ENCODE peak calls at places on chromosomes 1 and 21, in seven cellular contexts. One of them, this sample, is unnamed.

GRCh38 chr21:46099476-46099875 is 1.6 kb downstream of the COL6A2 start:
- DNase-seq in cardiac muscle cell: peak; percentile 50
- DNase-seq in stimulated activated CD4-positive, alpha-beta T cell treated with anti-CD3 and anti-CD28 coated beads, Interleukin-12 subunit alpha, Interleukin-12 subunit beta, amount 100 ng/mL, for 48 hours: no peak
- DNase-seq in SW 1271: no peak
- DNase-seq in iPS-NIHi11: peak; percentile 46
- DNase-seq in T follicular helper cell: no peak
- DNase-seq in GM04504: no peak
- DNase-seq in this sample: no peak

GRCh38 chr1:36855699-36856098 is 178.6 kb downstream of the GRIK3 start:
- DNase-seq in cardiac muscle cell: no peak
- DNase-seq in stimulated activated CD4-positive, alpha-beta T cell treated with anti-CD3 and anti-CD28 coated beads, Interleukin-12 subunit alpha, Interleukin-12 subunit beta, amount 100 ng/mL, for 48 hours: no peak
- DNase-seq in SW 1271: no peak
- DNase-seq in iPS-NIHi11: no peak
- DNase-seq in T follicular helper cell: no peak
- DNase-seq in GM04504: no peak
- DNase-seq in this sample: no peak

GRCh38 chr1:221419513-221420088 is 322.3 kb downstream of the DUSP10 start:
- DNase-seq in cardiac muscle cell: peak; percentile 25
- DNase-seq in stimulated activated CD4-positive, alpha-beta T cell treated with anti-CD3 and anti-CD28 coated beads, Interleukin-12 subunit alpha, Interleukin-12 subunit beta, amount 100 ng/mL, for 48 hours: no peak
- DNase-seq in SW 1271: no peak
- DNase-seq in iPS-NIHi11: no peak
- DNase-seq in T follicular helper cell: no peak
- DNase-seq in GM04504: peak; percentile 84
- DNase-seq in this sample: no peak

GRCh38 chr1:8663090-8663802 is 154.2 kb downstream of the RERE start:
- DNase-seq in cardiac muscle cell: peak; percentile 32
- DNase-seq in stimulated activated CD4-positive, alpha-beta T cell treated with anti-CD3 and anti-CD28 coated beads, Interleukin-12 subunit alpha, Interleukin-12 subunit beta, amount 100 ng/mL, for 48 hours: no peak
- DNase-seq in SW 1271: no peak
- DNase-seq in iPS-NIHi11: no peak
- DNase-seq in T follicular helper cell: no peak
- DNase-seq in GM04504: no peak
- DNase-seq in this sample: no peak

GRCh38 chr1:64466033-64466432 is 3.9 kb upstream of the CACHD1 start:
- DNase-seq in cardiac muscle cell: no peak
- DNase-seq in stimulated activated CD4-positive, alpha-beta T cell treated with anti-CD3 and anti-CD28 coated beads, Interleukin-12 subunit alpha, Interleukin-12 subunit beta, amount 100 ng/mL, for 48 hours: no peak
- DNase-seq in SW 1271: no peak
- DNase-seq in iPS-NIHi11: no peak
- DNase-seq in T follicular helper cell: no peak
- DNase-seq in GM04504: no peak
- DNase-seq in this sample: no peak

GRCh38 chr1:164519426-164519825 is 39.6 kb upstream of the PBX1 start:
- DNase-seq in cardiac muscle cell: no peak
- DNase-seq in stimulated activated CD4-positive, alpha-beta T cell treated with anti-CD3 and anti-CD28 coated beads, Interleukin-12 subunit alpha, Interleukin-12 subunit beta, amount 100 ng/mL, for 48 hours: no peak
- DNase-seq in SW 1271: no peak
- DNase-seq in iPS-NIHi11: no peak
- DNase-seq in T follicular helper cell: no peak
- DNase-seq in GM04504: no peak
- DNase-seq in this sample: no peak

GRCh38 chr1:51158263-51158662 is 56.2 kb downstream of the C1orf185 start:
- DNase-seq in cardiac muscle cell: no peak
- DNase-seq in stimulated activated CD4-positive, alpha-beta T cell treated with anti-CD3 and anti-CD28 coated beads, Interleukin-12 subunit alpha, Interleukin-12 subunit beta, amount 100 ng/mL, for 48 hours: no peak
- DNase-seq in SW 1271: no peak
- DNase-seq in iPS-NIHi11: no peak
- DNase-seq in T follicular helper cell: no peak
- DNase-seq in GM04504: no peak
- DNase-seq in this sample: no peak

GRCh38 chr1:211210965-211211364 is 48.2 kb upstream of the RCOR3 start:
- DNase-seq in cardiac muscle cell: no peak
- DNase-seq in stimulated activated CD4-positive, alpha-beta T cell treated with anti-CD3 and anti-CD28 coated beads, Interleukin-12 subunit alpha, Interleukin-12 subunit beta, amount 100 ng/mL, for 48 hours: no peak
- DNase-seq in SW 1271: no peak
- DNase-seq in iPS-NIHi11: no peak
- DNase-seq in T follicular helper cell: no peak
- DNase-seq in GM04504: no peak
- DNase-seq in this sample: no peak

GRCh38 chr1:89953072-89953626 is 41.8 kb upstream of the ZNF326 start:
- DNase-seq in cardiac muscle cell: peak; percentile 56
- DNase-seq in stimulated activated CD4-positive, alpha-beta T cell treated with anti-CD3 and anti-CD28 coated beads, Interleukin-12 subunit alpha, Interleukin-12 subunit beta, amount 100 ng/mL, for 48 hours: peak; percentile 21
- DNase-seq in SW 1271: peak; percentile 69
- DNase-seq in iPS-NIHi11: peak; percentile 48
- DNase-seq in T follicular helper cell: peak; percentile 9
- DNase-seq in GM04504: peak; percentile 90
- DNase-seq in this sample: peak; percentile 53

GRCh38 chr1:162878000-162878596 is 17.1 kb upstream of the CCDC190 start:
- DNase-seq in cardiac muscle cell: peak; percentile 90
- DNase-seq in stimulated activated CD4-positive, alpha-beta T cell treated with anti-CD3 and anti-CD28 coated beads, Interleukin-12 subunit alpha, Interleukin-12 subunit beta, amount 100 ng/mL, for 48 hours: peak; percentile 15
- DNase-seq in SW 1271: peak; percentile 6
- DNase-seq in iPS-NIHi11: peak; percentile 66
- DNase-seq in T follicular helper cell: no peak
- DNase-seq in GM04504: peak; percentile 54
- DNase-seq in this sample: peak; percentile 30

GRCh38 chr1:63890468-63890867 is 116.7 kb downstream of the ROR1 start:
- DNase-seq in cardiac muscle cell: no peak
- DNase-seq in stimulated activated CD4-positive, alpha-beta T cell treated with anti-CD3 and anti-CD28 coated beads, Interleukin-12 subunit alpha, Interleukin-12 subunit beta, amount 100 ng/mL, for 48 hours: no peak
- DNase-seq in SW 1271: no peak
- DNase-seq in iPS-NIHi11: no peak
- DNase-seq in T follicular helper cell: no peak
- DNase-seq in GM04504: no peak
- DNase-seq in this sample: no peak

GRCh38 chr1:1841575-1841991 is 49.3 kb downstream of the GNB1 start:
- DNase-seq in cardiac muscle cell: peak; percentile 18
- DNase-seq in stimulated activated CD4-positive, alpha-beta T cell treated with anti-CD3 and anti-CD28 coated beads, Interleukin-12 subunit alpha, Interleukin-12 subunit beta, amount 100 ng/mL, for 48 hours: no peak
- DNase-seq in SW 1271: no peak
- DNase-seq in iPS-NIHi11: no peak
- DNase-seq in T follicular helper cell: no peak
- DNase-seq in GM04504: no peak
- DNase-seq in this sample: no peak

GRCh38 chr1:74771913-74772515 is 39.1 kb downstream of the TYW3 start:
- DNase-seq in cardiac muscle cell: peak; percentile 65
- DNase-seq in stimulated activated CD4-positive, alpha-beta T cell treated with anti-CD3 and anti-CD28 coated beads, Interleukin-12 subunit alpha, Interleukin-12 subunit beta, amount 100 ng/mL, for 48 hours: peak; percentile 25
- DNase-seq in SW 1271: peak; percentile 33
- DNase-seq in iPS-NIHi11: peak; percentile 37
- DNase-seq in T follicular helper cell: no peak
- DNase-seq in GM04504: peak; percentile 18
- DNase-seq in this sample: peak; percentile 44